ENCODE peak calls at places on chromosomes 12 and 14, in six cellular contexts. B is neuronal stem cell; L is HEK293T; P is HCEC 1CT; V is activated CD8-positive, alpha-beta memory T cell treated with anti-CD3 and anti-CD28 coated beads for 4 hours; W is A172. K is an unnamed sample.

GRCh38 chr14:76759589-76759988 is 1.7 kb upstream of the VASH1 start:
- DNase-seq in B (no peak), V (no peak), W (no peak), P (no peak), L (no peak), K (no peak)

GRCh38 chr12:117528538-117528937 is 167.1 kb upstream of the NOS1 start:
- DNase-seq in B (no peak), V (no peak), L (no peak), W (no peak), P (no peak), K (no peak)

GRCh38 chr12:110270125-110270962 is 10.7 kb upstream of the ATP2A2 start:
- DNase-seq in W (peak), L (peak), V (no peak), B (no peak), P (peak), K (peak)

GRCh38 chr14:30193791-30194407 is 266.3 kb upstream of the PRKD1 start:
- DNase-seq in L (no peak), W (peak), B (no peak), V (no peak), P (peak), K (peak)

GRCh38 chr14:59190372-59190771 is 1.9 kb downstream of the DAAM1 start:
- DNase-seq in W (no peak), L (no peak), B (peak), V (no peak), P (peak), K (no peak)

GRCh38 chr12:110444455-110444854 is 5.7 kb downstream of the ARPC3 start:
- DNase-seq in W (no peak), B (no peak), V (no peak), L (no peak), P (no peak), K (no peak)

GRCh38 chr14:73476451-73476905 is 14.3 kb upstream of the RIOX1 start:
- DNase-seq in V (no peak), P (peak), W (no peak), L (no peak), B (no peak), K (no peak)

GRCh38 chr14:58824106-58824505 is 186.3 kb downstream of the DACT1 start:
- DNase-seq in L (no peak), P (no peak), B (no peak), V (no peak), W (no peak), K (no peak)

GRCh38 chr12:754238-754816 is 1.9 kb downstream of the WNK1 start:
- DNase-seq in V (no peak), P (peak), W (no peak), L (no peak), B (no peak), K (no peak)

K was measured in AG04450.